ENCODE peak calls at places on chromosome 2, in eight cellular contexts. M is PC-9, J is IMR-90, N is tibial nerve, E is prostate gland, B is iPS DF 6.9, D is right atrium auricular region, H is upper lobe of right lung. L is an unnamed sample. For H3K4me1, the result is how much of the 10 kb centered on the place peaks cover.

GRCh38 chr2:231364961-231365810 is 30.3 kb upstream of the B3GNT7 start:
- DNase-seq in M (peak), J (peak), N (no peak), E (no peak), B (no peak), D (no peak), H (no peak), L (no peak)

GRCh38 chr2:240956935-240957655 is 41.3 kb upstream of the SNED1 start:
- DNase-seq in M (no peak), J (no peak), N (no peak), E (no peak), B (no peak), D (peak), H (no peak), L (peak)

GRCh38 chr2:149629003-149629402 is 41.4 kb upstream of the MMADHC start:
- DNase-seq in M (no peak), J (no peak), N (no peak), E (no peak), B (no peak), D (no peak), H (no peak), L (no peak)

GRCh38 chr2:160427629-160428424 is 65.8 kb downstream of the RBMS1 start:
- DNase-seq in M (peak), J (peak), N (no peak), E (no peak), B (no peak), D (no peak), H (no peak), L (no peak)

GRCh38 chr2:203706403-203706802 is at the start of gene CD28:
- DNase-seq in M (no peak), J (no peak), N (peak), E (no peak), B (no peak), D (no peak), H (no peak), L (peak)

GRCh38 chr2:234968633-234969328 is 17.0 kb downstream of the SH3BP4 start:
- DNase-seq in M (no peak), J (no peak), N (no peak), E (no peak), B (no peak), D (no peak), H (no peak), L (no peak)

GRCh38 chr2:158745067-158745865 is 49.9 kb upstream of the DAPL1 start:
- DNase-seq in M (no peak), J (peak), N (peak), E (peak), B (peak), D (no peak), H (no peak), L (no peak)

GRCh38 chr2:72833084-72833714 is 7.4 kb upstream of the EXOC6B start:
- DNase-seq in M (no peak), J (no peak), N (no peak), E (no peak), B (no peak), D (no peak), H (no peak), L (no peak)

GRCh38 chr2:100786297-100786658 is 33.7 kb upstream of the NPAS2 start:
- DNase-seq in M (peak), J (peak), N (no peak), E (peak), B (no peak), D (no peak), H (peak), L (peak)

GRCh38 chr2:2182688-2183087 is 148.4 kb downstream of the MYT1L start:
- DNase-seq in M (no peak), J (no peak), N (no peak), E (no peak), B (no peak), D (no peak), H (no peak), L (no peak)

GRCh38 chr2:152942940-152943440 is 224.6 kb downstream of the ARL6IP6 start:
- DNase-seq in M (no peak), J (no peak), N (no peak), E (no peak), B (no peak), D (no peak), H (no peak), L (no peak)

GRCh38 chr2:105294844-105295481 is 34.6 kb downstream of the TGFBRAP1 start:
- DNase-seq in M (peak), J (peak), N (no peak), E (peak), B (peak), D (no peak), H (no peak), L (no peak)

GRCh38 chr2:240501531-240501991 is 56.2 kb downstream of the ANKMY1 start:
- DNase-seq in M (no peak), J (no peak), N (no peak), E (peak), B (no peak), D (peak), H (no peak), L (no peak)

GRCh38 chr2:175167076-175167791 is 769 bp downstream of the ATF2 start:
- DNase-seq in M (no peak), J (no peak), N (peak), E (no peak), B (no peak), D (no peak), H (no peak), L (peak)

GRCh38 chr2:101109451-101110140 is 41.6 kb downstream of the TBC1D8 start:
- DNase-seq in M (no peak), J (no peak), N (no peak), E (no peak), B (no peak), D (no peak), H (no peak), L (no peak)

GRCh38 chr2:165373322-165374025 is 96.0 kb upstream of the CSRNP3 start:
- DNase-seq in M (no peak), J (no peak), N (no peak), E (no peak), B (no peak), D (no peak), H (no peak), L (no peak)

GRCh38 chr2:33709986-33710385 is 110.9 kb upstream of the FAM98A start:
- DNase-seq in M (no peak), J (peak), N (no peak), E (no peak), B (no peak), D (no peak), H (no peak), L (no peak)

GRCh38 chr2:186042207-186043028 is 303.8 kb downstream of the FSIP2 start:
- DNase-seq in M (no peak), J (no peak), N (no peak), E (no peak), B (no peak), D (no peak), H (no peak), L (no peak)

GRCh38 chr2:172597191-172597842 is 41.4 kb downstream of the PDK1 start:
- DNase-seq in M (no peak), J (no peak), N (no peak), E (no peak), B (no peak), D (no peak), H (no peak), L (no peak)

GRCh38 chr2:172600644-172601043 is 44.8 kb downstream of the PDK1 start:
- DNase-seq in M (no peak), J (no peak), N (no peak), E (no peak), B (no peak), D (no peak), H (no peak), L (no peak)

GRCh38 chr2:172596776-172597175 is 40.9 kb downstream of the PDK1 start:
- DNase-seq in M (no peak), J (no peak), N (no peak), E (no peak), B (no peak), D (no peak), H (no peak), L (no peak)

GRCh38 chr2:172599917-172600316 is 44.0 kb downstream of the PDK1 start:
- DNase-seq in M (no peak), J (no peak), N (no peak), E (no peak), B (no peak), D (no peak), H (no peak), L (no peak)
- H3K27ac ChIP-seq in M (no peak), J (no peak), N (no peak), E (no peak), B (no peak), D (no peak), H (no peak), L (no peak)

DNA sequence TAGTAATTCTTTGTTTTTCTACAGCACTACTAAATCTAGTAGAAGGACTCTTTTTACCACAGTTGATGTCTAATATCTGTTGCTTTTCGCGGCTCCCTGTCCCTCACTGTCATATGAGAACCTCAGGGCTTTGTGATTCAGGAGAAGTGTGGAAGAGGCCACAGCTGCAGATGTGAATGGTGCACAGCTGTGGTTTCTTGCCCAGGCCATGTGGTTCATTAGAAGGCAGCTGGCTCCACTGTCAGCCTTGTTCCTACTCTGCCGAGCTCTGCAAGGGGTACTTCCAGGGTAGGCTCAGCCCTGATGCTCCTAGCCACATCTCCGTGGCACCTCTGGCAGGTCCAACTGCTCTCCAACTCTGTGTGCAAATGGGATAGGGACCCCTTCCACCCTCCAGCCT is 83.9 kb downstream of the APOB start:
- DNase-seq in M (no peak), J (no peak), N (no peak), E (no peak), B (no peak), D (no peak), H (no peak), L (no peak)
- H3K4me3 ChIP-seq in M (no peak), J (no peak), N (no peak), E (no peak), B (no peak), D (no peak), H (no peak), L (no peak)

GRCh38 chr2:120863661-120864320 is 128.1 kb downstream of the GLI2 start:
- DNase-seq in M (peak), J (peak), N (peak), E (no peak), B (no peak), D (peak), H (peak), L (peak)

GRCh38 chr2:120862254-120863172 is 126.8 kb downstream of the GLI2 start:
- DNase-seq in M (no peak), J (no peak), N (no peak), E (no peak), B (no peak), D (no peak), H (peak), L (peak)

GRCh38 chr2:120861576-120862191 is 126.0 kb downstream of the GLI2 start:
- DNase-seq in M (no peak), J (peak), N (no peak), E (no peak), B (no peak), D (no peak), H (peak), L (peak)

GRCh38 chr2:120864981-120865380 is 129.3 kb downstream of the GLI2 start:
- DNase-seq in M (no peak), J (peak), N (no peak), E (no peak), B (no peak), D (no peak), H (peak), L (peak)

DNA sequence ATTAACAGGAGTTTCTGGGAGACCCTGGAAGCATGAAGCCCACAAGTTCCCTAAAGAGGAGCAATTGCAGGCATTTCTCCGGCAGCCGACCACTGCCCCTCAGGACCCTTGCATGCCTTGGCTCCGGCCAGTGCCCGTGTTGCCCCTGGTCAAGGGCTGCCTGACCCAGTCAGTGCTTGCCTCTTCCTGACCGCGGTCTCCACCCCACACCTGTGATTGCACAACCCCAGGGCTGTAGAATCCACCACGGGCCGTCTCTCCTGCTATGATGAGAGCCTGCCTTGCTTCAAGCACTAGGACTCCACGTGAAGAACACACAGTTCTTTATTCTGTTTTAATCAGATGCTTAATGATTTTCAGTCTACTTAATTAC is 127.5 kb downstream of the GLI2 start:
- DNase-seq in M (no peak), J (no peak), N (no peak), E (no peak), B (no peak), D (no peak), H (peak), L (no peak)
- H3K4me1 ChIP-seq in M (under half), J (under half), N (under half), E (under half), B (under half), D (under half), H (under half), L (under half)

GRCh38 chr2:75709297-75709696 is 1.4 kb downstream of the GCFC2 start:
- DNase-seq in M (peak), J (no peak), N (no peak), E (no peak), B (no peak), D (no peak), H (no peak), L (no peak)
- H3K27ac ChIP-seq in M (no peak), J (no peak), N (no peak), E (no peak), B (no peak), D (no peak), H (no peak), L (no peak)

GRCh38 chr2:16933355-16933754 is 267.7 kb upstream of the CYRIA start:
- DNase-seq in M (no peak), J (no peak), N (no peak), E (no peak), B (no peak), D (no peak), H (no peak), L (no peak)
- H3K4me3 ChIP-seq in M (no peak), J (no peak), N (no peak), E (no peak), B (no peak), D (no peak), H (no peak), L (no peak)

DNA sequence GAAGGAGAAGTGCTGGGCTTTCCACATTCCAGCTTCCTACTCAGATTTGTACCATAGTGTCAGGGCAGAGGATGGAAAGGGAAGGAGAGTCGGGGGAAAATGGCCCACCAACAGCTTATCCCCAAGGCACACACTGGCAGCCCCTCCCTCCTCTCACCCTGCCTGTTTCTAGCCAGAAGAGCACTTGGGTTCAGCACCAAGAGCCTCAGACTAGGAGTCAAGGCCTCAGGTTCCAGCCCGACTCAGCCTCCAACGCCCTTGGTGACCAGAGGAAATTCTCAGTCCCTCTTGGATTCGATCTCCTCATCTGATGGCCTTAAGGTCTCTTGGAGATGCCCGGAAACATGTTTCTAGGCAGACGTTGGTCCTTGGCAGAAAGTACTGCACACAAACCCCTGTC is 53.9 kb downstream of the TNS1 start:
- DNase-seq in M (no peak), J (no peak), N (no peak), E (no peak), B (no peak), D (no peak), H (peak), L (no peak)
- H3K4me1 ChIP-seq in M (under half), J (under half), N (half or more), E (under half), B (under half), D (under half), H (under half), L (half or more)

DNA sequence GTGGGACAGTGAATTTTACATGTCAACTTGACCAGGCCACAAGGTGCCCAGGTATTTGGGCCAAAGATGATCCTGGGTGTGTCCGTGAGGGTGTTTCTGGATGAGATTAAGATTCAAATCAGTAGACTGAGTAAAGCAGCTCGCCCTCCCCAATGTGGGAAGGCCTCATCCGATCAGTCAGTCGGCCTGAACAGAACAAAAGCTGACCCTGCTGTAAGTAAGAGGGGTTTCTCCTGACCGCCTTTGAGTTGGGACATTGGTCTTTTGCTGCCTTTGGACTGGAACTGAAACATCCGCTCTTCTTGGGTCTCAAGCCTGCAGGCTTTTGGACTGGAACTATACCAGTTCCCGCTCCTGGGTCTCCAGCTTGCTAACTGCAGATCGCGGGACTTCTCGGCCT is 233.3 kb downstream of the KLHL29 start:
- DNase-seq in M (no peak), J (no peak), N (no peak), E (no peak), B (no peak), D (no peak), H (peak), L (no peak)
- H3K27ac ChIP-seq in M (no peak), J (no peak), N (peak), E (peak), B (no peak), D (peak), H (peak), L (peak)

DNA sequence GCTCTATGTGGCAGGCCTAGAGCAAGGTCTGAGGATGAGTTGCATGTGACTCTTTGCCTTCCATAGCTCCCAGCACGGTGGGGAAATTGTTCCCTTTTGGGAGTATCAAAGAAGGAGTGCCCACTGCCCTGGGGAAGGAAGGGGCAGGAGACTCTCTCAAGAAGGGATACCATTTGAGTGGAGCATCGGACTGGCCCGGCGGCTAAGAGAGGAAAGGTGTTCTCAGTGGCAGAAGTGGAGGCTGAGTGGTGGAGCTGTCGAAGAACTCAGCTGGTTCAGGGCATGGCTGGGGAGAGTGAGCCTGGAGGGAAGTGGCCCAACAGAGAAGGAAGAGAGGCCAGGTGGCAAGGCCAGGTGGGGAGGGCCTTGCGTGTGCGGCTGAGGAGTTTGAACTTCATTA is 235.2 kb downstream of the DYSF start:
- DNase-seq in M (no peak), J (no peak), N (no peak), E (no peak), B (no peak), D (no peak), H (peak), L (no peak)
- H3K4me3 ChIP-seq in M (no peak), J (no peak), N (no peak), E (no peak), B (no peak), D (no peak), H (no peak), L (no peak)

GRCh38 chr2:216348909-216349308 is 23.4 kb downstream of the MARCHF4 start:
- DNase-seq in M (peak), J (peak), N (no peak), E (no peak), B (no peak), D (no peak), H (no peak), L (no peak)

GRCh38 chr2:216350214-216350789 is 22.0 kb downstream of the MARCHF4 start:
- DNase-seq in M (no peak), J (peak), N (no peak), E (no peak), B (no peak), D (no peak), H (no peak), L (no peak)

GRCh38 chr2:216346781-216347180 is 25.5 kb downstream of the MARCHF4 start:
- DNase-seq in M (no peak), J (no peak), N (no peak), E (no peak), B (no peak), D (no peak), H (no peak), L (no peak)

GRCh38 chr2:216351172-216351925 is 20.9 kb downstream of the MARCHF4 start:
- DNase-seq in M (no peak), J (peak), N (no peak), E (no peak), B (no peak), D (no peak), H (no peak), L (no peak)

GRCh38 chr2:216349366-216349765 is 22.9 kb downstream of the MARCHF4 start:
- DNase-seq in M (no peak), J (no peak), N (no peak), E (no peak), B (no peak), D (no peak), H (no peak), L (no peak)
- H3K4me1 ChIP-seq in M (under half), J (under half), N (under half), E (under half), B (under half), D (under half), H (under half), L (under half)

DNA sequence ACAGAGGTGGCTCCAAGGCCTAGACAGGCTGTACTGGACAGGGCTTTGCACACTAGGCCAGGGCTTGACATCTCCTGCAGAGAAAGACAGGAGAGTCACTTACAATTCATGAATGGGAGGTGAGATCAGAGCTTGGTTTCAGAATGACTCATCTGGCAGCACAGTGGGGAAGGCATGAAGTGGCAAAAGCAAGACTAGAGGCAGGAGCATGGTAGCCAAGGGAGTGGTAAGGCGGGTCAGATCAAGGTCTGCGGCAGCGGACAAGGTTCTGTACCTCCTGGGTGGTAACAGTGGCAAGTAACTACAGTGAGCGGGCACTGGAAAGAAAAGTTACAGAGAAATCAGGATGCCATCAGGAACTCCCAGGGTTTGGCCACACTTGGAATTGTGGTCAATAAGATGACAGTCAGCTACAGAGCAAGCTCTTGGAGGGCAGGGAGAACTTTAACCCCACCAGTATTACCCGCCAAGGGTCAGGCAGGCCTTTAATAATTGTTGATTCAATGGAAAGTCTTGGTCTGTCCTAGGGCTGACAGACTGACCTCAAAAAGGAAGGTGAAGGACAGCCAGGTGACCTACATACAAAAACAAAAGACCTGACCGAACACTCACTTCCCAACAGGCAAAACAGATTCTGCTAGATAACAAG is 5.7 kb downstream of the MCFD2 start:
- DNase-seq in M (peak), J (peak), N (no peak), E (no peak), B (no peak), D (no peak), H (no peak), L (no peak)
- H3K27ac ChIP-seq in M (peak), J (no peak), N (no peak), E (no peak), B (no peak), D (no peak), H (no peak), L (no peak)